ENCODE peak calls at places on chromosomes 11 and 22, in seven cellular contexts. Z is esophagus muscularis mucosa, Y is suprapubic skin, W is ovary, E is transverse colon, H is H1, F is A549. D is an unnamed sample.

GRCh38 chr11:120326228-120326627 is 1.1 kb downstream of the TLCD5 start:
- DNase-seq in W (no peak), F (no peak), Y (no peak), Z (no peak), H (no peak), E (no peak), D (no peak)

GRCh38 chr11:47980907-47981621 is 705 bp downstream of the PTPRJ start:
- DNase-seq in Y (no peak), Z (no peak), H (no peak), W (peak), F (peak), E (peak), D (peak)

GRCh38 chr11:117545706-117546105 is 218.1 kb downstream of the CEP164 start:
- DNase-seq in Z (no peak), F (no peak), E (no peak), W (no peak), Y (no peak), H (no peak), D (no peak)

GRCh38 chr11:105968021-105968697 is 53.9 kb downstream of the MSANTD4 start:
- DNase-seq in H (no peak), Z (no peak), W (no peak), Y (no peak), E (no peak), F (no peak), D (no peak)

GRCh38 chr11:109112748-109113378 is 309.1 kb upstream of the C11orf87 start:
- DNase-seq in W (no peak), E (no peak), Y (no peak), F (no peak), Z (no peak), H (no peak), D (peak)

GRCh38 chr11:15793032-15793996 is 563.0 kb downstream of the SOX6 start:
- DNase-seq in E (no peak), H (no peak), F (no peak), Z (no peak), Y (no peak), W (no peak), D (no peak)

GRCh38 chr11:100964400-100964799 is 165.2 kb downstream of the PGR start:
- DNase-seq in F (no peak), W (no peak), Y (no peak), Z (no peak), E (no peak), H (no peak), D (no peak)

GRCh38 chr11:8973121-8973520 is 8.9 kb upstream of the TMEM9B start:
- DNase-seq in W (no peak), H (no peak), E (no peak), Y (no peak), Z (no peak), F (no peak), D (no peak)

GRCh38 chr22:45261407-45262088 is 20.9 kb upstream of the KIAA0930 start:
- DNase-seq in E (peak), Z (no peak), H (no peak), F (no peak), W (no peak), Y (no peak), D (no peak)

GRCh38 chr11:7982582-7983119 is 4.5 kb upstream of the EIF3F start:
- DNase-seq in Y (no peak), F (no peak), W (no peak), E (no peak), H (no peak), Z (no peak), D (no peak)

GRCh38 chr22:20656902-20657836 is 116.7 kb upstream of the SERPIND1 start:
- DNase-seq in E (no peak), Y (no peak), F (no peak), H (no peak), Z (peak), W (no peak), D (no peak)

GRCh38 chr22:45777046-45777851 is 105.6 kb downstream of the ATXN10 start:
- DNase-seq in Z (no peak), W (no peak), F (peak), E (no peak), Y (no peak), H (no peak), D (no peak)

GRCh38 chr11:8584511-8584910 is 9.5 kb downstream of the STK33 start:
- DNase-seq in W (no peak), H (no peak), Z (no peak), Y (no peak), E (no peak), F (no peak), D (no peak)

GRCh38 chr22:39003165-39003638 is 10.9 kb upstream of the APOBEC3C start:
- DNase-seq in Z (peak), W (peak), H (no peak), E (peak), F (peak), Y (no peak), D (peak)

GRCh38 chr11:118211006-118211405 is 13.8 kb downstream of the JAML start:
- DNase-seq in Y (no peak), F (no peak), Z (no peak), W (no peak), H (peak), E (no peak), D (no peak)

GRCh38 chr11:5937868-5938602 is 4.0 kb upstream of the OR56A3 start:
- DNase-seq in H (no peak), W (no peak), E (no peak), F (no peak), Y (no peak), Z (no peak), D (no peak)

GRCh38 chr22:45179276-45180049 is 15.7 kb downstream of the NUP50 start:
- DNase-seq in E (no peak), H (no peak), W (no peak), F (no peak), Y (peak), Z (no peak), D (no peak)

GRCh38 chr11:35223429-35223828 is 84.5 kb downstream of the CD44 start:
- DNase-seq in H (no peak), E (no peak), W (no peak), Y (no peak), Z (no peak), F (no peak), D (peak)

GRCh38 chr11:56819916-56820315 is 71.4 kb upstream of the OR9G4 start:
- DNase-seq in E (no peak), W (no peak), H (no peak), Y (no peak), F (no peak), Z (no peak), D (no peak)

GRCh38 chr11:9711454-9712307 is 47.8 kb downstream of the SWAP70 start:
- DNase-seq in Z (no peak), Y (no peak), W (no peak), F (no peak), H (no peak), E (no peak), D (no peak)

GRCh38 chr22:26558246-26558895 is 31.6 kb downstream of the TPST2 start:
- DNase-seq in F (no peak), Z (no peak), E (no peak), Y (no peak), W (no peak), H (no peak), D (no peak)

GRCh38 chr11:34308049-34308692 is 49.6 kb downstream of the ABTB2 start:
- DNase-seq in H (no peak), W (no peak), Y (no peak), Z (no peak), F (no peak), E (no peak), D (no peak)

GRCh38 chr22:19430890-19431541 is 517 bp downstream of the HIRA start:
- DNase-seq in W (no peak), H (no peak), Y (no peak), F (peak), E (peak), Z (no peak), D (peak)

GRCh38 chr11:114986365-114986764 is 308.0 kb downstream of the NXPE2 start:
- DNase-seq in F (no peak), W (no peak), H (no peak), E (no peak), Y (no peak), Z (peak), D (no peak)
- H3K27ac ChIP-seq in F (no peak), W (no peak), H (no peak), E (no peak), Y (no peak), Z (no peak), D (no peak)

GRCh38 chr22:36236338-36237319 is 2.7 kb downstream of the APOL2 start:
- DNase-seq in W (no peak), Z (no peak), H (no peak), E (no peak), Y (no peak), F (no peak), D (no peak)

GRCh38 chr22:36237462-36238347 is 1.6 kb downstream of the APOL2 start:
- DNase-seq in W (no peak), E (peak), Y (no peak), H (no peak), Z (no peak), F (no peak), D (no peak)

GRCh38 chr22:36239150-36239400 is 252 bp downstream of the APOL2 start:
- DNase-seq in Y (no peak), F (peak), W (no peak), E (no peak), Z (no peak), H (no peak), D (peak)

GRCh38 chr22:36238348-36239149 is 778 bp downstream of the APOL2 start:
- DNase-seq in W (peak), Z (no peak), Y (no peak), F (no peak), H (no peak), E (peak), D (peak)

DNA sequence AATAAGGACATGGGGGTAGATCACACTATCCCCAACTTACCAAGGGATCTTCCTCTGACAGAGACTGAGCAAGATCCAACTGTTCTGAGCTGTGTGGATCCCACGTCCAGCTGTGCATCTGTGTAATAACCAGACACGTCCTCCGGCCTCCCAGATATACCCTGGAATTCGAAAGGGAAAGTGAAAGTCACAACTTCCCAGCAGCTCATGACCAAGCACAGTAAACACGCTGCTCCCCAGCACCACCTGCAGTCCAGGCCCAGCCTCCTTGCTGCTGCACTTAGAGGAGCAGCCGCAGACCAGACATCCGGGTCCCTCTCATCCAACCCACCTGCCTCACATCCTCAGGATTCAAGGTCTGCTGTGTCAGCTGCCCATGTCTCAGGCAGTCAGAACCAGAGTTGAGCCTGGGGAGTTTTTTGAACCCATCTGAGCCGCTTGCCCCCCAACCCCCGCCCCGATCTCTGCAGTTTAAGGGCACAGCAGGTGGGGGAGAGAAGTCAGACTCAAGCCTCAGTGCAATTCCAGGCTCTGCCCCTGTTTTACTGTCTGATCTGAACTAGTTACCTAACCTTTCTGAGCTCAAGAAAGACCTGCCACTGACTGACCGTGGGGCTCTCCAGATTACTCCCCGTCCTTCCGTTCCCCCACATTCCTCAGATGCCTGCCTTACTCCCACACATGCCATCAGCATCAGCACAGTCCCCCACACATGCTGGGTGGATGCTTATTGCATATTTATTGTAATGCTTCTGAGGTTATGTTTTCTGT is at the start of gene APOL2:
- DNase-seq in F (peak), W (peak), Z (peak), H (peak), Y (peak), E (peak), D (peak)
- TF ChIP-seq EP300 in F (no peak), W (no peak), Z (no peak), H (no peak), Y (no peak), E (no peak), D (no peak)

GRCh38 chr11:13663631-13664071 is 4.8 kb upstream of the FAR1 start:
- DNase-seq in W (no peak), F (no peak), H (no peak), Y (no peak), Z (no peak), E (peak), D (no peak)
- H3K27ac ChIP-seq in W (no peak), F (no peak), H (no peak), Y (no peak), Z (no peak), E (peak), D (peak)

GRCh38 chr11:128290106-128290840 is 297.1 kb downstream of the ETS1 start:
- DNase-seq in H (no peak), Z (no peak), Y (no peak), W (peak), E (peak), F (peak), D (peak)
- TF ChIP-seq EP300 in H (no peak), Z (no peak), Y (no peak), W (no peak), E (no peak), F (no peak), D (no peak)

DNA sequence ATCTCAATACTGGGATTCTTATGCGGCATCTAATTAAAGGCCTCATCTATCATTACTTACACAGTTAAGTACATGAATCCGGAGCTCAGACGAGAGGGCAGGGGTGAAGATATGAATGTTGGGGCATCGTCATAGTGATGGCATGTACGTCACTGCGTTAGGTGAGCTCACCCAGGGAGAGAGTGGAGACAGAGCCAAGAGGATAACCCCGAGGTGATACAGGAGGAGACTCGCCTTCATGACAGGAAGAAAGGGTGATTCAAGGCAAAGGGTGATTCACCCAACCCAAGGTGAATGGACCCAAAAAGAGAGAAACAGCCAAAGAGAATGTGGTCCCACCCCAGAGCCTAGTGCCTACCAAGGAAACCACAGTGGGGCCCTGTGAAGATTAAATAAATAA is 132.9 kb upstream of the BLID start:
- DNase-seq in W (no peak), H (no peak), Y (no peak), F (no peak), E (no peak), Z (no peak), D (no peak)
- H3K27ac ChIP-seq in W (no peak), H (no peak), Y (no peak), F (no peak), E (no peak), Z (no peak), D (no peak)

GRCh38 chr11:134063096-134063495 is 5.8 kb upstream of the JAM3 start:
- DNase-seq in W (no peak), E (no peak), Z (peak), H (no peak), F (no peak), Y (no peak), D (no peak)
- TF ChIP-seq EP300 in W (no peak), E (no peak), Z (no peak), H (no peak), F (no peak), Y (no peak), D (no peak)

DNA sequence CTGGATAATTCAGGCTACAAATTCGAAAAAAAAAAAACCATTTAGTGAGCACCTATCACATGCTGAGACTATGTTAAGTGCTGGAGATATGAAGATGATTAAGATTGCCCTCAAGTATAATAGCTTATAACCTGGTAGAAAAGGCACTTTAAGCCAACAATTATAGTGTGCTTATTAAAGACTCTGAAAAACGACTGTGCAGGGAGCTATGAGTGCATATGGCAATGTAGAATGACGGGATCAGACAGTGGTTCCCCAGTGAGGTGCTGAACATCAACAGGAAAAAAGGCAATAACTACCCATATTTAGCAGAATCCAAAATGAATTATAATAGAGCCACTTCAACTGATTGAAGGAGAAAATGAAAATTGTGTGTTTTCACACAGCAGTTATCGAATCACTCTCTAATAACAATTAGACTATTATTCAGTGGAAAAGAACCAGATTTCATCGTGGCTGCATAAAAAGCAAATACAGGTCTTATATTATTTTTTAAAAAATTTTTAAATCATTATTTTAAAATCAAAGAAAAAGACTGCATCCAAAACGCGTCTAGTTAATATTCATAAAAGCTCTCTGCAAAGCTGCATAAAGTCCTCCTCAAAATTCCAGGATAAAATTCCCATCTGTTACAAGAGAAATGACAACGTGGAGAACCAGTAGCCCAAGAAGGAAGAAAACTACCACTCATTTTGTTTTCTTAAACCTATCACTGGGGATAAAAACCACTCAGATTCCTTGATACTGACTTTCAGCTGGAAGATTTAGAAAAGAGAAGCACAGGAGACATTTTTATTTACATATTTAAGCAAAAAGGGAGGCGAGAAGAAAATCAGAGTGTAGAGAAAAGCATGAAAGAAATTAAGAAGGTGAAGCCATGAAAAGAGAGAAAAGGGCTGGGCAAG is 1.1 kb downstream of the MTMR2 start:
- DNase-seq in F (no peak), W (no peak), H (no peak), Y (no peak), E (no peak), Z (no peak), D (no peak)
- H3K27ac ChIP-seq in F (peak), W (no peak), H (peak), Y (peak), E (peak), Z (peak), D (peak)